ENCODE peak calls at places on chromosomes 3 and 15, in eight cellular contexts. E is A549, V is B cell, R is neural progenitor cell, I is hepatocyte, C is AG04450, O is omental fat pad, N is RWPE1. G is an unnamed sample.

GRCh38 chr3:154872089-154872488 is 208.0 kb upstream of the MME start:
- DNase-seq in O (no peak), R (no peak), I (no peak), N (no peak), C (no peak), E (no peak), V (no peak), G (no peak)

GRCh38 chr3:6825527-6825926 is 35.4 kb upstream of the GRM7 start:
- DNase-seq in O (no peak), V (no peak), R (no peak), I (no peak), N (no peak), C (no peak), E (no peak), G (no peak)

GRCh38 chr3:127674793-127675189 is 2.0 kb downstream of the ABTB1 start:
- DNase-seq in V (peak), N (no peak), R (no peak), C (no peak), I (no peak), E (no peak), O (peak), G (no peak)

GRCh38 chr15:23497710-23498111 is 50.7 kb upstream of the GOLGA6L2 start:
- DNase-seq in O (no peak), I (peak), V (no peak), C (no peak), R (peak), E (no peak), N (no peak), G (peak)

GRCh38 chr3:197093871-197094270 is 64.3 kb upstream of the MELTF start:
- DNase-seq in E (no peak), R (no peak), N (no peak), C (no peak), V (no peak), I (no peak), O (no peak), G (no peak)

GRCh38 chr15:23395030-23395692 is 40.6 kb downstream of the GOLGA8S start:
- DNase-seq in C (no peak), I (no peak), V (no peak), O (no peak), E (no peak), R (no peak), N (no peak), G (no peak)

GRCh38 chr3:128226794-128227399 is 73.6 kb downstream of the EEFSEC start:
- DNase-seq in O (no peak), N (peak), V (no peak), R (peak), I (peak), C (no peak), E (peak), G (peak)

GRCh38 chr15:74196175-74196574 is 6.4 kb downstream of the STRA6 start:
- DNase-seq in O (peak), R (no peak), I (peak), N (peak), V (no peak), E (peak), C (peak), G (no peak)

GRCh38 chr3:143286392-143287010 is 166.9 kb downstream of the CHST2 start:
- DNase-seq in V (no peak), N (no peak), R (peak), O (no peak), I (no peak), C (no peak), E (no peak), G (no peak)

GRCh38 chr3:12395349-12396012 is 88.8 kb upstream of the TSEN2 start:
- DNase-seq in I (no peak), E (no peak), C (no peak), R (no peak), V (no peak), N (no peak), O (no peak), G (no peak)

GRCh38 chr15:70376929-70377691 is 279.4 kb upstream of the TLE3 start:
- DNase-seq in O (no peak), V (no peak), N (peak), C (no peak), R (peak), E (no peak), I (peak), G (peak)

GRCh38 chr3:23807161-23808015 is 1.6 kb downstream of the UBE2E1 start:
- DNase-seq in N (no peak), I (peak), C (no peak), V (no peak), R (no peak), E (no peak), O (no peak), G (no peak)

GRCh38 chr15:72724028-72724427 is 38.0 kb downstream of the BBS4 start:
- DNase-seq in E (no peak), R (no peak), I (no peak), O (no peak), V (no peak), N (no peak), C (no peak), G (no peak)

GRCh38 chr3:22118542-22118941 is 367.5 kb upstream of the ZNF385D start:
- DNase-seq in O (no peak), E (no peak), V (no peak), N (no peak), I (no peak), C (no peak), R (no peak), G (no peak)

GRCh38 chr15:97168704-97169475 is 791.6 kb upstream of the ARRDC4 start:
- DNase-seq in N (no peak), I (no peak), O (no peak), R (peak), V (no peak), C (no peak), E (no peak), G (no peak)

GRCh38 chr15:92159481-92159880 is 234.2 kb upstream of the ST8SIA2 start:
- DNase-seq in I (no peak), V (no peak), O (no peak), C (no peak), E (no peak), N (no peak), R (no peak), G (no peak)

GRCh38 chr3:31370681-31371080 is 162.0 kb upstream of the STT3B start:
- DNase-seq in C (no peak), O (no peak), E (no peak), I (peak), N (no peak), R (no peak), V (no peak), G (no peak)

GRCh38 chr15:51846066-51846462 is 16.6 kb downstream of the TMOD3 start:
- DNase-seq in V (no peak), O (no peak), I (no peak), N (no peak), E (no peak), C (no peak), R (no peak), G (no peak)
- TF ChIP-seq CTCF in V (no peak), O (no peak), I (no peak), N (no peak), E (no peak), C (no peak), R (no peak), G (no peak)

DNA sequence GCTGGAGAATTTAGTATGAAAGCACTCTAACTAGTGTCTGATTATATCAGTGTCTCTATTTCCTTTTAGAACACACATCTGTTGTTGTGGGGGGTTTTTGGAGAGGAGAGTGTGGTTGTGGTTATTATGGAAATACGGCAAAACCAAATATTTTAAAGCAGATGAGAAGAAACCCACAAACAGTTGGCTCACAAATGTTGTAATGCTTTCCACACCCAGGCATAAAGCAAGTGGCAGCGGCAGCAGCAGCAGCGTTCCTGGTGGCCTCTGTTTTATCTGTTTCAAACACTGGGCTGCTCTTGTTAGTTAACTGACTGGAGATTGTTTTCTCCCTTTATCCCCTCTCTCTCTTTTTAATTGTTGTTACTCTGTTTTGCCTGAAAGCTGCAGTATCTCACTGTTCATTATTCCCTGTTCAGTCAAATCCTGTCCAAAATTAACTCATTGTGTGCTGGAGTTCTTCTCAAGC is 1045.5 kb upstream of the NR2F2 start:
- DNase-seq in R (peak), N (no peak), I (no peak), E (no peak), C (no peak), O (no peak), V (no peak), G (peak)
- TF ChIP-seq CTCF in R (peak), N (no peak), I (peak), E (no peak), C (peak), O (no peak), V (no peak), G (no peak)

GRCh38 chr3:414063-414462 is 217.5 kb downstream of the CHL1 start:
- DNase-seq in C (no peak), O (no peak), V (no peak), E (peak), R (peak), I (peak), N (no peak), G (no peak)
- TF ChIP-seq CTCF in C (peak), O (no peak), V (peak), E (peak), R (peak), I (peak), N (peak), G (peak)

GRCh38 chr15:62706361-62706760 is 336.2 kb upstream of the TPM1 start:
- DNase-seq in N (no peak), E (no peak), V (no peak), I (no peak), O (no peak), R (no peak), C (no peak), G (no peak)
- TF ChIP-seq CTCF in N (peak), E (peak), V (no peak), I (peak), O (no peak), R (no peak), C (no peak), G (no peak)

GRCh38 chr3:51141573-51141972 is 243.5 kb upstream of the MANF start:
- DNase-seq in I (no peak), O (no peak), V (no peak), E (no peak), N (no peak), C (no peak), R (no peak), G (no peak)
- TF ChIP-seq CTCF in I (no peak), O (no peak), V (no peak), E (no peak), N (no peak), C (peak), R (peak), G (no peak)

DNA sequence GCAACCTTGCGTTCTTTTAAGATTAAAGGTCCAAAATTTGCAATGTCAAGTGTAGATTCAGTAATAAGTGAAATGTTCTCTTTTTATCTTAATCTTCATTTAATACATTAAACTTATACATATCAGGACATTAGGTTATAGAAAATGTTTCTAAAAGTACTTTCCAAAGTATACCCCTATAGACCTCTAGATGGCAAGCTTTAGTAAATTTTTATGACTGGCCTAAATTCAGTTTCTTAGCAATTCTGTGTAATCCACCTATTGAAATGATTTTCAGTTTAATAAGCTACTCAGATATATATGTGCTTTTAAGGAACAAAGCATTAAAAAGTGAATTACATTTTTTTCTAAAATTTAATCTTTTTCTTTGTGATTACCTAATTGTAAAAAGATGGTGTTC is 342.2 kb downstream of the GBE1 start:
- DNase-seq in N (peak), V (no peak), E (peak), O (no peak), R (no peak), C (no peak), I (peak), G (no peak)
- TF ChIP-seq CTCF in N (peak), V (no peak), E (peak), O (no peak), R (peak), C (peak), I (peak), G (peak)

GRCh38 chr3:125141596-125142417 is 70.7 kb downstream of the SLC12A8 start:
- DNase-seq in C (no peak), E (no peak), I (peak), R (peak), O (no peak), V (peak), N (no peak), G (peak)
- TF ChIP-seq CTCF in C (peak), E (no peak), I (peak), R (peak), O (no peak), V (peak), N (no peak), G (no peak)

GRCh38 chr3:191499307-191500125 is 38.6 kb downstream of the PYDC2 start:
- DNase-seq in V (no peak), R (peak), I (peak), O (no peak), N (peak), E (no peak), C (peak), G (no peak)

GRCh38 chr3:191500892-191501291 is 39.9 kb downstream of the PYDC2 start:
- DNase-seq in I (no peak), O (no peak), R (no peak), E (no peak), N (no peak), V (no peak), C (no peak), G (no peak)

GRCh38 chr3:191502583-191502982 is 41.6 kb downstream of the PYDC2 start:
- DNase-seq in O (no peak), E (no peak), V (no peak), C (no peak), I (no peak), R (peak), N (peak), G (no peak)
- TF ChIP-seq CTCF in O (no peak), E (no peak), V (peak), C (no peak), I (peak), R (peak), N (no peak), G (peak)

G was measured in endothelial cell.